ENCODE peak calls at places on chromosomes 1 and 21, in five cellular contexts. U is T-helper 9 cell; A is fibroblast of pulmonary artery; Y is stimulated activated CD8-positive, alpha-beta memory T cell treated with anti-CD3 and anti-CD28 coated beads, Interleukin-15, amount 100 ng/mL, for 1 hour; N is testis. I is an unnamed sample.

GRCh38 chr1:111140680-111140967 is 601 bp downstream of the CEPT1 start:
- DNase-seq in Y (no peak), N (no peak), U (no peak), A (peak), I (no peak)

GRCh38 chr1:234662148-234662547 is 52.2 kb upstream of the IRF2BP2 start:
- DNase-seq in U (no peak), Y (no peak), A (no peak), N (no peak), I (no peak)

GRCh38 chr1:43669878-43670277 is 19.9 kb downstream of the KDM4A start:
- DNase-seq in Y (no peak), N (no peak), A (no peak), U (no peak), I (no peak)

GRCh38 chr1:109149874-109150601 is 36.1 kb downstream of the ELAPOR1 start:
- DNase-seq in U (no peak), Y (no peak), N (no peak), A (no peak), I (no peak)

GRCh38 chr1:7592120-7592798 is 178.8 kb upstream of the VAMP3 start:
- DNase-seq in U (no peak), N (no peak), A (no peak), Y (no peak), I (no peak)

GRCh38 chr1:200316148-200316803 is 93.6 kb downstream of the ZNF281 start:
- DNase-seq in U (no peak), N (no peak), Y (no peak), A (no peak), I (no peak)

GRCh38 chr1:53495608-53496345 is 36.6 kb downstream of the DMRTB1 start:
- DNase-seq in U (no peak), N (no peak), Y (no peak), A (no peak), I (no peak)

GRCh38 chr1:232016636-232017035 is 390.0 kb downstream of the DISC1 start:
- DNase-seq in U (no peak), N (no peak), Y (no peak), A (no peak), I (no peak)

GRCh38 chr1:114979278-114979891 is 50.2 kb upstream of the TSHB start:
- DNase-seq in A (peak), U (peak), N (peak), Y (peak), I (peak)

GRCh38 chr21:43206231-43207042 is 37.6 kb downstream of the CRYAA start:
- DNase-seq in Y (no peak), N (peak), U (no peak), A (no peak), I (no peak)

GRCh38 chr21:42515708-42516502 is 2.3 kb downstream of the SLC37A1 start:
- DNase-seq in U (no peak), A (no peak), N (no peak), Y (no peak), I (no peak)

GRCh38 chr1:111729271-111729921 is 9.8 kb downstream of the INKA2 start:
- DNase-seq in N (no peak), Y (no peak), U (no peak), A (no peak), I (no peak)

GRCh38 chr1:43666608-43667007 is 16.7 kb downstream of the KDM4A start:
- DNase-seq in A (no peak), N (no peak), Y (no peak), U (no peak), I (no peak)

GRCh38 chr1:62912028-62912638 is 128.2 kb downstream of the ATG4C start:
- DNase-seq in U (no peak), Y (no peak), N (no peak), A (peak), I (no peak)

I was measured in T-helper 17 cell.